ENCODE peak calls at places on chromosomes 1 and 21, in six cellular contexts. K, E, P, U, S and N are unnamed samples.

GRCh38 chr1:151867785-151868403 is 14.4 kb upstream of the THEM5 start:
- DNase-seq in K (no peak), E (no peak), P (peak), U (no peak), S (no peak), N (no peak)

GRCh38 chr1:172670316-172670715 is 11.4 kb downstream of the FASLG start:
- DNase-seq in K (no peak), E (peak), P (no peak), U (no peak), S (no peak), N (no peak)

GRCh38 chr1:205488074-205488723 is 16.3 kb upstream of the CDK18 start:
- DNase-seq in K (no peak), E (peak), P (peak), U (no peak), S (no peak), N (no peak)

GRCh38 chr1:71088645-71089287 is 7.9 kb upstream of the ZRANB2 start:
- DNase-seq in K (no peak), E (no peak), P (no peak), U (no peak), S (no peak), N (no peak)

GRCh38 chr1:67919714-67920113 is 86.4 kb upstream of the GNG12 start:
- DNase-seq in K (no peak), E (no peak), P (no peak), U (peak), S (no peak), N (no peak)

GRCh38 chr1:54619749-54620148 is 3.6 kb downstream of the FAM151A start:
- DNase-seq in K (no peak), E (no peak), P (no peak), U (no peak), S (no peak), N (no peak)

GRCh38 chr1:36366091-36366661 is 19.5 kb downstream of the STK40 start:
- DNase-seq in K (no peak), E (no peak), P (peak), U (peak), S (no peak), N (peak)

GRCh38 chr1:247358920-247359319 is 27.3 kb upstream of the ZNF496 start:
- DNase-seq in K (no peak), E (no peak), P (peak), U (no peak), S (peak), N (no peak)

GRCh38 chr1:230308821-230309220 is 117.3 kb downstream of the PGBD5 start:
- DNase-seq in K (no peak), E (no peak), P (no peak), U (no peak), S (no peak), N (no peak)

GRCh38 chr1:210663730-210664573 is 335.2 kb downstream of the HHAT start:
- DNase-seq in K (no peak), E (no peak), P (no peak), U (no peak), S (no peak), N (no peak)

GRCh38 chr1:157197906-157198435 is 59.8 kb upstream of the ETV3 start:
- DNase-seq in K (no peak), E (no peak), P (no peak), U (no peak), S (no peak), N (no peak)

GRCh38 chr1:93692451-93692861 is 10.8 kb upstream of the BCAR3 start:
- DNase-seq in K (no peak), E (no peak), P (peak), U (no peak), S (no peak), N (no peak)

GRCh38 chr1:154943649-154944421 is 7.3 kb upstream of the PMVK start:
- DNase-seq in K (peak), E (peak), P (no peak), U (no peak), S (no peak), N (no peak)

GRCh38 chr21:45098867-45099266 is 24.5 kb downstream of the ADARB1 start:
- DNase-seq in K (no peak), E (peak), P (peak), U (peak), S (no peak), N (peak)

GRCh38 chr21:14071902-14072734 is 138.6 kb downstream of the LIPI start:
- DNase-seq in K (no peak), E (no peak), P (no peak), U (no peak), S (no peak), N (no peak)